ENCODE peak calls at places on chromosomes 12 and 14, in five cellular contexts. Z is endodermal cell; V is CD8-positive, alpha-beta T cell; L is CD8-positive, alpha-beta memory T cell; G is cardiac muscle cell. A is an unnamed sample.

GRCh38 chr14:79294506-79294905 is 916.8 kb downstream of the DIO2 start:
- DNase-seq in Z (no peak), V (no peak), L (no peak), G (no peak), A (no peak)

GRCh38 chr12:29374012-29374411 is 7.0 kb downstream of the ERGIC2 start:
- DNase-seq in G (no peak), V (no peak), Z (no peak), L (no peak), A (no peak)

GRCh38 chr12:120007272-120007671 is 18.2 kb downstream of the BICDL1 start:
- DNase-seq in V (peak; percentile 80), G (no peak), Z (no peak), L (peak; percentile 55), A (no peak)

GRCh38 chr12:116274552-116275375 is 2.7 kb downstream of the MED13L start:
- DNase-seq in V (no peak), G (no peak), L (no peak), Z (no peak), A (no peak)

GRCh38 chr12:54956818-54957641 is 27.5 kb downstream of the TESPA1 start:
- DNase-seq in V (no peak), L (no peak), G (no peak), Z (no peak), A (no peak)

GRCh38 chr14:100832311-100832960 is 6.5 kb downstream of the MEG3 start:
- DNase-seq in V (no peak), G (no peak), Z (peak; percentile 70), L (no peak), A (no peak)

GRCh38 chr12:39186744-39187143 is 256.2 kb downstream of the KIF21A start:
- DNase-seq in V (no peak), Z (no peak), G (no peak), L (no peak), A (no peak)

GRCh38 chr12:76023069-76023690 is 8.4 kb downstream of the PHLDA1 start:
- DNase-seq in Z (no peak), G (no peak), V (no peak), L (no peak), A (no peak)

GRCh38 chr12:69428351-69429048 is 41.7 kb upstream of the FRS2 start:
- DNase-seq in L (no peak), G (peak; percentile 38), V (no peak), Z (no peak), A (no peak)

GRCh38 chr14:55377236-55377635 is 34.4 kb downstream of the ATG14 start:
- DNase-seq in V (no peak), G (no peak), Z (no peak), L (no peak), A (no peak)

GRCh38 chr12:53068811-53069585 is 10.2 kb downstream of the SPRYD3 start:
- DNase-seq in L (no peak), Z (peak; percentile 58), V (no peak), G (peak; percentile 14), A (no peak)

GRCh38 chr14:104007121-104007520 is 64.8 kb upstream of the RD3L start:
- DNase-seq in Z (no peak), L (no peak), V (no peak), G (no peak), A (no peak)

GRCh38 chr12:89359615-89360014 is 7.3 kb upstream of the DUSP6 start:
- DNase-seq in Z (no peak), L (no peak), G (no peak), V (no peak), A (no peak)

GRCh38 chr12:19110541-19110940 is 19.0 kb upstream of the PLEKHA5 start:
- DNase-seq in Z (no peak), V (no peak), L (no peak), G (peak; percentile 18), A (no peak)

GRCh38 chr14:61950340-61950739 is 188.1 kb downstream of the SNAPC1 start:
- DNase-seq in Z (no peak), V (no peak), G (no peak), L (no peak), A (no peak)

GRCh38 chr12:66678640-66679268 is at the start of gene GRIP1:
- DNase-seq in Z (peak; percentile 76), V (no peak), G (no peak), L (no peak), A (peak; percentile 13)

GRCh38 chr12:113221997-113222729 is 899 bp downstream of the TPCN1 start:
- DNase-seq in L (no peak), V (no peak), G (no peak), Z (no peak), A (no peak)

GRCh38 chr14:75794615-75795038 is 133.6 kb downstream of the TTLL5 start:
- DNase-seq in Z (no peak), G (peak; percentile 90), L (no peak), V (no peak), A (peak; percentile 41)

GRCh38 chr12:58593557-58594304 is 326.6 kb downstream of the LRIG3 start:
- DNase-seq in V (no peak), Z (no peak), G (no peak), L (no peak), A (no peak)

GRCh38 chr14:23297096-23297495 is 5.6 kb downstream of the PPP1R3E start:
- DNase-seq in V (no peak), Z (no peak), G (no peak), L (no peak), A (no peak)

GRCh38 chr14:21428930-21429329 is 27.0 kb downstream of the CHD8 start:
- DNase-seq in Z (no peak), G (no peak), V (no peak), L (no peak), A (no peak)

GRCh38 chr14:99321236-99321925 is 49.4 kb upstream of the BCL11B start:
- DNase-seq in V (peak; percentile 43), G (no peak), L (no peak), Z (no peak), A (no peak)

GRCh38 chr12:81610955-81611889 is 147.9 kb downstream of the PPFIA2 start:
- DNase-seq in G (peak; percentile 8), Z (peak; percentile 68), V (no peak), L (no peak), A (peak; percentile 3)

GRCh38 chr12:87687362-87687761 is 341.8 kb downstream of the C12orf50 start:
- DNase-seq in G (peak; percentile 87), Z (peak; percentile 69), V (no peak), L (no peak), A (no peak)

GRCh38 chr12:77488041-77488620 is 342.6 kb upstream of the NAV3 start:
- DNase-seq in Z (no peak), V (no peak), G (peak; percentile 16), L (no peak), A (no peak)

GRCh38 chr14:90381011-90381790 is 15.6 kb upstream of the CALM1 start:
- DNase-seq in L (no peak), V (no peak), G (peak; percentile 51), Z (no peak), A (no peak)

GRCh38 chr12:13000616-13000934 is 510 bp upstream of the HEBP1 start:
- DNase-seq in V (no peak), L (no peak), G (no peak), Z (no peak), A (peak; percentile 39)

GRCh38 chr12:101877816-101878811 is 734 bp downstream of the DRAM1 start:
- DNase-seq in G (peak; percentile 34), L (no peak), V (no peak), Z (peak; percentile 53), A (peak; percentile 18)

GRCh38 chr12:123233505-123234299 is 466 bp downstream of the MTRFR start:
- DNase-seq in Z (no peak), G (peak; percentile 17), V (no peak), L (no peak), A (no peak)

GRCh38 chr12:130339946-130340345 is 2.3 kb downstream of the PIWIL1 start:
- DNase-seq in V (no peak), Z (peak; percentile 56), G (no peak), L (no peak), A (peak; percentile 86)

GRCh38 chr12:105573574-105573973 is 243.1 kb downstream of the C12orf75 start:
- DNase-seq in L (no peak), Z (peak; percentile 16), V (no peak), G (no peak), A (no peak)

GRCh38 chr12:113314121-113314529 is 20.8 kb downstream of the SLC8B1 start:
- DNase-seq in Z (no peak), V (no peak), L (no peak), G (peak; percentile 58), A (no peak)

GRCh38 chr14:86003998-86004397 is 474.1 kb downstream of the FLRT2 start:
- DNase-seq in G (peak; percentile 44), V (no peak), L (no peak), Z (no peak), A (peak; percentile 7)

GRCh38 chr14:99590746-99591555 is 13.1 kb downstream of the CCDC85C start:
- DNase-seq in G (peak; percentile 43), L (no peak), V (no peak), Z (no peak), A (no peak)

GRCh38 chr14:78902010-78902623 is 731.9 kb downstream of the NRXN3 start:
- DNase-seq in L (no peak), G (peak; percentile 59), Z (peak; percentile 80), V (no peak), A (peak; percentile 26)

GRCh38 chr12:21941522-21942376 is 523 bp upstream of the ABCC9 start:
- DNase-seq in L (no peak), Z (peak; percentile 89), G (peak; percentile 58), V (no peak), A (peak; percentile 21)

GRCh38 chr12:10716704-10717315 is 6.3 kb downstream of the YBX3 start:
- DNase-seq in Z (peak; percentile 87), L (no peak), V (no peak), G (peak; percentile 91), A (peak; percentile 98)
- H3K36me3 ChIP-seq in Z (peaks cover 42% of the 10 kb centered on the region), L (no peaks in the 10 kb centered on the region), V (no peaks in the 10 kb centered on the region), G (peaks cover 31% of the 10 kb centered on the region), A (peaks cover 12% of the 10 kb centered on the region)

GRCh38 chr14:92688434-92689375 is 59.7 kb downstream of the LGMN start:
- DNase-seq in V (no peak), Z (no peak), L (no peak), G (no peak), A (no peak)
- H3K4me3 ChIP-seq in V (no peak overlapping the region), Z (no peak overlapping the region), L (no peak overlapping the region), G (no peak overlapping the region), A (no peak overlapping the region)

DNA sequence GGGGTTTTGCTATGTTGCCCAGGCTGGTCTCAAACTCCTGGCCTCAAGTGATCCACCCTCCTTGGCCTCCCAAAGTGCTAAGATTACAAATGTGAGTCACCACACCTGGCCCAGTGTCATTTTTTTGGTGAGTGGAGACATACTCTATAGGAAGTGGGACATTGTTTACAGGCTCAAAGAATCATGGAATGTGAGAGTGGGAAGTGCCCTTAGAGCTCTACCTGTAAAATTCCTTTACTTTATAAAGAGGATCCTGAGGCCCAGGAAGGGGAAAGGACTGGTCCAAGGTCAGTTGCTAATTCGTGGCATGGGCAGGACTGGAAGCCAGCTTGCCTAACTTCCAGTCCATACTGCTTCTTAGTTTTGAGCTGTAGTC is 8.7 kb upstream of the ADCK1 start:
- DNase-seq in V (no peak), Z (no peak), G (no peak), L (no peak), A (peak; percentile 22)
- H3K36me3 ChIP-seq in V (no peaks in the 10 kb centered on the region), Z (no peaks in the 10 kb centered on the region), G (no peaks in the 10 kb centered on the region), L (no peaks in the 10 kb centered on the region), A (no peaks in the 10 kb centered on the region)

GRCh38 chr14:102693006-102693755 is 84.1 kb upstream of the TRAF3 start:
- DNase-seq in V (no peak), Z (no peak), L (no peak), G (no peak), A (no peak)

GRCh38 chr14:102690509-102691286 is 86.6 kb upstream of the TRAF3 start:
- DNase-seq in Z (no peak), L (no peak), V (no peak), G (no peak), A (no peak)

GRCh38 chr14:102692334-102692733 is 84.9 kb upstream of the TRAF3 start:
- DNase-seq in V (no peak), Z (no peak), G (no peak), L (no peak), A (no peak)

GRCh38 chr14:102694530-102695171 is 82.6 kb upstream of the TRAF3 start:
- DNase-seq in L (peak; percentile 19), V (peak; percentile 65), G (peak; percentile 85), Z (peak; percentile 87), A (peak; percentile 67)

GRCh38 chr14:102691763-102692162 is 85.5 kb upstream of the TRAF3 start:
- DNase-seq in G (no peak), V (no peak), Z (no peak), L (no peak), A (no peak)
- H3K4me3 ChIP-seq in G (no peak overlapping the region), V (no peak overlapping the region), Z (no peak overlapping the region), L (no peak overlapping the region), A (no peak overlapping the region)

A was measured in bronchial epithelial cell.